ENCODE peak calls at places on chromosomes 6 and 20, in seven cellular contexts. K is adrenal gland, M is IMR-90, V is brain microvascular endothelial cell, P is uterus, I is fibroblast of lung, X is upper lobe of right lung. D is an unnamed sample.

GRCh38 chr20:25230177-25230831 is 17.6 kb upstream of the PYGB start:
- DNase-seq in K (no peak), M (no peak), V (no peak), P (no peak), I (no peak), X (no peak), D (no peak)

GRCh38 chr6:14722704-14723103 is 523.2 kb upstream of the JARID2 start:
- DNase-seq in K (no peak), M (no peak), V (no peak), P (no peak), I (no peak), X (no peak), D (no peak)

GRCh38 chr6:30942338-30943060 is 1.7 kb downstream of the MUCL3 start:
- DNase-seq in K (peak), M (peak), V (peak), P (peak), I (peak), X (peak), D (peak)

GRCh38 chr6:80227545-80227944 is 121.1 kb downstream of the BCKDHB start:
- DNase-seq in K (no peak), M (no peak), V (no peak), P (no peak), I (peak), X (no peak), D (no peak)

GRCh38 chr20:43322851-43323250 is 133.1 kb upstream of the PTPRT start:
- DNase-seq in K (no peak), M (peak), V (no peak), P (no peak), I (no peak), X (no peak), D (no peak)

GRCh38 chr20:46630336-46630735 is 20.9 kb downstream of the SLC13A3 start:
- DNase-seq in K (no peak), M (no peak), V (no peak), P (no peak), I (no peak), X (no peak), D (no peak)

GRCh38 chr6:112205521-112206458 is 48.6 kb downstream of the LAMA4 start:
- DNase-seq in K (no peak), M (peak), V (peak), P (no peak), I (peak), X (no peak), D (no peak)

GRCh38 chr6:15116889-15117288 is 129.0 kb upstream of the JARID2 start:
- DNase-seq in K (no peak), M (no peak), V (no peak), P (no peak), I (no peak), X (no peak), D (no peak)

GRCh38 chr6:31702421-31702818 is 704 bp downstream of the ABHD16A start:
- DNase-seq in K (no peak), M (no peak), V (peak), P (no peak), I (peak), X (no peak), D (no peak)

GRCh38 chr6:17179246-17180073 is 77.6 kb downstream of the STMND1 start:
- DNase-seq in K (no peak), M (peak), V (peak), P (no peak), I (peak), X (no peak), D (no peak)

GRCh38 chr20:44704551-44704971 is 10.6 kb upstream of the CCN5 start:
- DNase-seq in K (peak), M (peak), V (no peak), P (no peak), I (peak), X (no peak), D (no peak)

GRCh38 chr6:18504232-18504596 is 117.1 kb downstream of the RNF144B start:
- DNase-seq in K (no peak), M (no peak), V (no peak), P (no peak), I (no peak), X (no peak), D (no peak)

GRCh38 chr6:167696261-167696660 is 130.4 kb upstream of the AFDN start:
- DNase-seq in K (no peak), M (no peak), V (no peak), P (no peak), I (no peak), X (no peak), D (peak)

GRCh38 chr6:146246028-146246427 is 217.2 kb downstream of the GRM1 start:
- DNase-seq in K (no peak), M (no peak), V (no peak), P (no peak), I (no peak), X (no peak), D (no peak)
- TF ChIP-seq CTCF in K (no peak), M (no peak), V (no peak), P (no peak), I (no peak), X (no peak), D (no peak)

DNA sequence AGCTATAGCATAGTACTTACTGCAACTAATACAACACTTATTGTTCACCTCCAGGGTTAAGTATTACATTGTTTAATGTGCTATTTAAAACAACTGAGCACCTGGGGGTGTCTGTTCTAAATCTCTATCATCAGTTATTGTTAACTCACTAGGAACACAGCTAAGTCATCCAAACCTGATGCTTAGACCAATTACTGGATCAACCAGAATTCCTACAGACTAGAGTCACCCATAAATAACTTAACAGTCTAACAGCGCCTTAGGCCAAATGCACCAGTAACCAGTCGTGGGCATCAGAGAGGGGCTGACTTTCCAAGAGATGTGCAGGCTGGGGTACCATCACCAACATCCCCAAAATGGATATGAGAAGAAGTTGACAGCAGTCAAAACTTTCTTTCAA is 110.7 kb downstream of the ADTRP start:
- DNase-seq in K (no peak), M (no peak), V (no peak), P (no peak), I (no peak), X (no peak), D (no peak)
- H3K4me3 ChIP-seq in K (no peak), M (no peak), V (no peak), P (no peak), I (no peak), X (no peak), D (no peak)

DNA sequence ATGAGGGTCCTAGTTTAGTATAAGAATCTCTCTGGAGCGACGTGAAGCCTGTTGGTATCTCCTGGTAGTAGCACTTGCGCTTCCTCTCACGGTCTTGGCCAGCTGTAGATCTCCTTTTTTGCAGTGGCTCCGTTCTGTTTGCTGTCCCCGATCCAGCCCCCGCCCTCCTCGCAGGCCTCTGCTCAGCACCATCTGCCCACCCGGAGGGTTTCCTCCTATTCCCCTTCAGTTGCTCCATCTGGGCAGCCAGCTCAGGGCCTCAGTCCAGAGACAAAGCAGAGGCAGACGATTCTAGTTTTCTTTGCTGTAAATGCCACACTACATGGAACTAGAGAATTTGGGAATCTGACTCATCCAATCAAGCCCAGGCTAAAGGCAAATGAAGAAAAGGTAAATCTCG is 126.6 kb downstream of the TIAM2 start:
- DNase-seq in K (no peak), M (no peak), V (no peak), P (peak), I (peak), X (no peak), D (no peak)
- H3K27ac ChIP-seq in K (no peak), M (no peak), V (no peak), P (peak), I (no peak), X (no peak), D (no peak)

GRCh38 chr6:87396595-87397392 is 11.0 kb upstream of the CFAP206 start:
- DNase-seq in K (no peak), M (no peak), V (no peak), P (no peak), I (no peak), X (no peak), D (no peak)

GRCh38 chr6:87393026-87393622 is 14.6 kb upstream of the CFAP206 start:
- DNase-seq in K (peak), M (peak), V (peak), P (no peak), I (peak), X (no peak), D (no peak)

GRCh38 chr6:87391334-87391733 is 16.4 kb upstream of the CFAP206 start:
- DNase-seq in K (peak), M (peak), V (peak), P (no peak), I (no peak), X (no peak), D (no peak)
- TF ChIP-seq CTCF in K (peak), M (peak), V (peak), P (no peak), I (peak), X (peak), D (no peak)

GRCh38 chr6:125789576-125790402 is 971 bp upstream of the NCOA7 start:
- DNase-seq in K (peak), M (peak), V (peak), P (peak), I (peak), X (peak), D (peak)

GRCh38 chr6:125791151-125791819 is 525 bp downstream of the NCOA7 start:
- DNase-seq in K (peak), M (peak), V (peak), P (no peak), I (peak), X (no peak), D (no peak)

GRCh38 chr6:125787791-125788190 is 3.0 kb upstream of the NCOA7 start:
- DNase-seq in K (peak), M (peak), V (no peak), P (no peak), I (peak), X (no peak), D (no peak)

GRCh38 chr6:125790403-125791150 is at the start of gene NCOA7:
- DNase-seq in K (peak), M (peak), V (peak), P (peak), I (peak), X (peak), D (peak)

DNA sequence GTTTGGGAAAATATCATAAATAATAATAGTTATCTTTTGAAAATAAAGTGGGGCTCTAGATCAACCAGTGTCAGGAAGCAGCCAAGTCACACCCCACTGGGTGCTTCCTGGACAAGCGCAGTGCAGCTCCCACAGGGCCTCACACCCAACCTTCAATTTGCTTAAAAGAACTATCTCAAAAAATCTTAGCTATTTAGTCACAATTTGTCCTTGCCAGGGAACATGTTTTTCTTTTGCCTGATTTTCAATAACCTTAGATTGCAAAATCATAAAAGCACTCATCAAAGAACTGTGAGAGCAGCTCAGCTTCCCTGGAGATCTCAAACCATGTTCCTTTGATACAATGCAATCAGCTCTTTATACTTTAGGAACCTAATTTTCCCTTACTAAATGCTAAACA is 1.6 kb upstream of the NCOA7 start:
- DNase-seq in K (peak), M (no peak), V (no peak), P (no peak), I (no peak), X (no peak), D (no peak)
- H3K4me3 ChIP-seq in K (peak), M (no peak), V (no peak), P (no peak), I (no peak), X (peak), D (no peak)

GRCh38 chr20:63422653-63423052 is 49.8 kb downstream of the KCNQ2 start:
- DNase-seq in K (no peak), M (no peak), V (no peak), P (no peak), I (no peak), X (no peak), D (no peak)
- H3K27ac ChIP-seq in K (no peak), M (no peak), V (no peak), P (no peak), I (no peak), X (no peak), D (no peak)

DNA sequence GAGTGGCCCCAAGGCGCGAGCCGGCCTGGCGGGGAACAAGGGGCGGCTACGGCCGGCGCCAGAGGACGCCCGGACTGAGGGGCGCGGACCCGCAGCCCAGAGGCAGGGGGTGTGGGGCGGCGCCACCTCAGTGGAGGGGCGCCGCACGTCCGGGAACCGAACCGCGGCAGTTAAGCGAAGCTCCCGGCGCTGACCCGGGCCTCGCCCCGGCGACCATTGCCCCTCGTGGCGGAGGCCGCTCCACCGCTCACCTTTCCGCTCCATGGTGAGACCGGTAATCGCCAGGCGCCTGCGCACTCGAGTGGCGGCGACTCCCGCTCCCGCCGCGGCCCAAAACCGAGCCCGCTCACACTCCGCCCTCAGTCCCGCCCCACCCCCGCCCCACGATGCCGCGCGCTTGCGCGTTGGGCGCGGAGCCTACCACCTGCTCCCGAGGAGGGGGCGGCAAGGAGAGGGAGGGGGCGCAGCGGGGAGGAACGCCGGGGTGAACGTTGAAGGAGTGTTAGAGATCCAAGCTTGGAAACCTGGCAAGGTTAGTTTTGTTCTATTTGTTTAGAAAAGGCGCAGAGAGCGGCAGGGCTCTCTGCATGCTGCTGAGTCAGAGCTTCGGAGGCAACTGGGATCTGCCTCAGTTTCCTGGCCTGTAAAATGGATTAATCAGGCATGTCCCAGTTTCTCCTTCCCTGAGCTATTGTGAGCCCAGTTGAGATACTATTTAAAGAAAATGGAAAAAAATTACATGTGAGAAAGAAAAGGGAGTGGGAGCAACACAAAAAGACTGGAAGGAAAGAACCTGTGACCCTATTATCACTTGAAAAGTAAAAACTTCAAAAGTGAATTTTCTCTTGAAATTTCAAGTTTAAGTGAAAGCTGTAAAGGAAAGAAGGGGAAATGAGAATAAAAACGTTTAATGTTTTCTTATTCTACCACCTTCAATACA is at the start of gene SRPK1:
- DNase-seq in K (peak), M (peak), V (peak), P (peak), I (peak), X (peak), D (peak)
- TF ChIP-seq CTCF in K (no peak), M (no peak), V (no peak), P (no peak), I (no peak), X (no peak), D (no peak)

DNA sequence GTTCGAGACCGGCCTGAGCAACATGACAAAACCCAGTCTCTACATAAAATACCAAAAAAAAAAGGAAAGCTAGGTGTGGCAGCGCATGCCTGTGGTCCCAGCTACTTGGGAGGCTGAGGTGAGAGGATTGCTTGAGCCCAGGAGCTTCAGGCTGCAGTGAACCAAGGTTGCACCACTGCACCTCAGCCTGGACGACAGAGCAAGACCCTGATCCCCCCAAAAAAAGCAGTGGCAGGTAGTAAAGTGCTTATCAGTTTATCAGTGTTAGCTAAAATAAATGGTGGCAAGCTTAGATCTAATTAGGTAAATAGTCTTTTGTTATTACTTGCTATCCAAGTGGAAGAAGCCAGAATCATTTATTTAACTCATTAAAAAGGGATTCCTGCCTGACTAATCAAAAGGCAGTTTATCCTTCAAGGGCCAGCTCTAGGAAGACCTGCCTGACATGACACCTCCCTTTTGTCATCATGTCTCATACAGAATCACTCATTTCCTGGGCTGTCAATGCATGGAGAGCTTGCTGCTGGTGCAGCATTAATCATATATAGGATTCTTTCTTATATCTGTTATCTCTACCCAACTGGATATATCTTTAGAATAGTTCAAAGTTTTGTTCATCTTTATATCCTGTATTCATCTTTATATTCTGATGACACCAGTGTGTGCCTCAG is 9.6 kb downstream of the DSTN start:
- DNase-seq in K (no peak), M (no peak), V (no peak), P (no peak), I (no peak), X (no peak), D (no peak)
- H3K4me3 ChIP-seq in K (no peak), M (no peak), V (no peak), P (no peak), I (no peak), X (no peak), D (no peak)